ENCODE peak calls at places on chromosomes 3 and 15, in ten cellular contexts. One of them, this sample, is unnamed.

GRCh38 chr15:90411176-90411575 is 23.1 kb downstream of the IQGAP1 start:
- DNase-seq in DND-41: no peak
- DNase-seq in spleen: no peak
- DNase-seq in fibroblast of mammary gland: no peak
- DNase-seq in cardiac muscle cell: no peak
- DNase-seq in A549: no peak
- DNase-seq in upper lobe of right lung: no peak
- DNase-seq in body of pancreas: no peak
- DNase-seq in Panc1: no peak
- DNase-seq in fibroblast of lung: no peak
- DNase-seq in this sample: no peak

GRCh38 chr3:129039271-129040038 is 21.1 kb upstream of the GP9 start:
- DNase-seq in spleen: no peak
- DNase-seq in body of pancreas: no peak
- DNase-seq in fibroblast of lung: no peak
- DNase-seq in DND-41: peak; percentile 71
- DNase-seq in upper lobe of right lung: no peak
- DNase-seq in fibroblast of mammary gland: no peak
- DNase-seq in cardiac muscle cell: no peak
- DNase-seq in Panc1: no peak
- DNase-seq in A549: no peak
- DNase-seq in this sample: no peak

GRCh38 chr3:50474717-50475116 is 28.7 kb downstream of the CACNA2D2 start:
- DNase-seq in fibroblast of lung: peak; percentile 14
- DNase-seq in A549: peak; percentile 6
- DNase-seq in DND-41: no peak
- DNase-seq in cardiac muscle cell: peak; percentile 50
- DNase-seq in body of pancreas: no peak
- DNase-seq in spleen: no peak
- DNase-seq in fibroblast of mammary gland: peak; percentile 41
- DNase-seq in Panc1: no peak
- DNase-seq in upper lobe of right lung: no peak
- DNase-seq in this sample: no peak

GRCh38 chr3:148881286-148881685 is 16.2 kb downstream of the CPA3 start:
- DNase-seq in A549: no peak
- DNase-seq in fibroblast of mammary gland: peak; percentile 25
- DNase-seq in cardiac muscle cell: no peak
- DNase-seq in spleen: no peak
- DNase-seq in upper lobe of right lung: no peak
- DNase-seq in fibroblast of lung: peak; percentile 60
- DNase-seq in body of pancreas: no peak
- DNase-seq in Panc1: no peak
- DNase-seq in DND-41: no peak
- DNase-seq in this sample: no peak

GRCh38 chr3:168117059-168117458 is 21.3 kb upstream of the GOLIM4 start:
- DNase-seq in DND-41: no peak
- DNase-seq in A549: no peak
- DNase-seq in body of pancreas: no peak
- DNase-seq in upper lobe of right lung: no peak
- DNase-seq in cardiac muscle cell: peak; percentile 74
- DNase-seq in spleen: no peak
- DNase-seq in fibroblast of mammary gland: no peak
- DNase-seq in Panc1: no peak
- DNase-seq in fibroblast of lung: peak; percentile 87
- DNase-seq in this sample: no peak

GRCh38 chr3:53844262-53845102 is 1.7 kb downstream of the CHDH start:
- DNase-seq in fibroblast of mammary gland: no peak
- DNase-seq in A549: no peak
- DNase-seq in Panc1: no peak
- DNase-seq in upper lobe of right lung: no peak
- DNase-seq in body of pancreas: peak; percentile 38
- DNase-seq in fibroblast of lung: no peak
- DNase-seq in spleen: no peak
- DNase-seq in DND-41: no peak
- DNase-seq in cardiac muscle cell: no peak
- DNase-seq in this sample: no peak

GRCh38 chr3:1439395-1439794 is 346.6 kb downstream of the CNTN6 start:
- DNase-seq in spleen: no peak
- DNase-seq in body of pancreas: peak; percentile 18
- DNase-seq in A549: peak; percentile 7
- DNase-seq in DND-41: no peak
- DNase-seq in upper lobe of right lung: no peak
- DNase-seq in fibroblast of lung: no peak
- DNase-seq in fibroblast of mammary gland: no peak
- DNase-seq in Panc1: no peak
- DNase-seq in cardiac muscle cell: no peak
- DNase-seq in this sample: no peak

GRCh38 chr3:38731522-38731921 is 82.0 kb upstream of the SCN5A start:
- DNase-seq in A549: no peak
- DNase-seq in upper lobe of right lung: no peak
- DNase-seq in fibroblast of lung: peak; percentile 34
- DNase-seq in body of pancreas: no peak
- DNase-seq in Panc1: no peak
- DNase-seq in cardiac muscle cell: peak; percentile 66
- DNase-seq in fibroblast of mammary gland: peak; percentile 41
- DNase-seq in spleen: no peak
- DNase-seq in DND-41: no peak
- DNase-seq in this sample: no peak

GRCh38 chr3:182811269-182811596 is 17.9 kb downstream of the ATP11B start:
- DNase-seq in body of pancreas: no peak
- DNase-seq in A549: no peak
- DNase-seq in spleen: no peak
- DNase-seq in fibroblast of mammary gland: no peak
- DNase-seq in cardiac muscle cell: no peak
- DNase-seq in fibroblast of lung: no peak
- DNase-seq in DND-41: no peak
- DNase-seq in upper lobe of right lung: no peak
- DNase-seq in Panc1: no peak
- DNase-seq in this sample: no peak

GRCh38 chr3:42117175-42118008 is 26.2 kb downstream of the TRAK1 start:
- DNase-seq in DND-41: peak; percentile 23
- DNase-seq in fibroblast of mammary gland: peak; percentile 67
- DNase-seq in cardiac muscle cell: peak; percentile 80
- DNase-seq in fibroblast of lung: peak; percentile 77
- DNase-seq in body of pancreas: peak; percentile 31
- DNase-seq in A549: peak; percentile 29
- DNase-seq in Panc1: no peak
- DNase-seq in spleen: no peak
- DNase-seq in upper lobe of right lung: peak; percentile 78
- DNase-seq in this sample: no peak

GRCh38 chr15:80820092-80820491 is 40.9 kb downstream of the CEMIP start:
- DNase-seq in Panc1: no peak
- DNase-seq in A549: no peak
- DNase-seq in spleen: no peak
- DNase-seq in fibroblast of mammary gland: no peak
- DNase-seq in fibroblast of lung: no peak
- DNase-seq in DND-41: no peak
- DNase-seq in body of pancreas: no peak
- DNase-seq in upper lobe of right lung: no peak
- DNase-seq in cardiac muscle cell: no peak
- DNase-seq in this sample: no peak

GRCh38 chr3:134327594-134327975 is 46.7 kb downstream of the AMOTL2 start:
- DNase-seq in DND-41: no peak
- DNase-seq in upper lobe of right lung: no peak
- DNase-seq in spleen: no peak
- DNase-seq in fibroblast of lung: peak; percentile 49
- DNase-seq in Panc1: no peak
- DNase-seq in A549: peak; percentile 85
- DNase-seq in fibroblast of mammary gland: peak; percentile 90
- DNase-seq in cardiac muscle cell: peak; percentile 55
- DNase-seq in body of pancreas: no peak
- DNase-seq in this sample: no peak

GRCh38 chr15:26082833-26083174 is 219.7 kb upstream of the ATP10A start:
- DNase-seq in A549: no peak
- DNase-seq in fibroblast of mammary gland: no peak
- DNase-seq in DND-41: no peak
- DNase-seq in fibroblast of lung: peak; percentile 45
- DNase-seq in cardiac muscle cell: no peak
- DNase-seq in spleen: no peak
- DNase-seq in upper lobe of right lung: no peak
- DNase-seq in Panc1: peak; percentile 17
- DNase-seq in body of pancreas: no peak
- DNase-seq in this sample: no peak

GRCh38 chr3:193744048-193744821 is 151.2 kb downstream of the OPA1 start:
- DNase-seq in cardiac muscle cell: peak; percentile 15
- DNase-seq in Panc1: no peak
- DNase-seq in upper lobe of right lung: no peak
- DNase-seq in body of pancreas: peak; percentile 62
- DNase-seq in fibroblast of mammary gland: no peak
- DNase-seq in fibroblast of lung: no peak
- DNase-seq in A549: peak; percentile 63
- DNase-seq in spleen: no peak
- DNase-seq in DND-41: no peak
- DNase-seq in this sample: no peak
- H3K4me3 ChIP-seq in cardiac muscle cell: no peak overlapping the region
- H3K4me3 ChIP-seq in Panc1: no peak overlapping the region
- H3K4me3 ChIP-seq in upper lobe of right lung: no peak overlapping the region
- H3K4me3 ChIP-seq in body of pancreas: no peak overlapping the region
- H3K4me3 ChIP-seq in fibroblast of mammary gland: no peak overlapping the region
- H3K4me3 ChIP-seq in fibroblast of lung: no peak overlapping the region
- H3K4me3 ChIP-seq in A549: no peak overlapping the region
- H3K4me3 ChIP-seq in spleen: no peak overlapping the region
- H3K4me3 ChIP-seq in DND-41: no peak overlapping the region
- H3K4me3 ChIP-seq in this sample: no peak overlapping the region

GRCh38 chr3:147383617-147384016 is 22.7 kb downstream of the ZIC4 start:
- DNase-seq in body of pancreas: no peak
- DNase-seq in spleen: no peak
- DNase-seq in upper lobe of right lung: no peak
- DNase-seq in DND-41: no peak
- DNase-seq in A549: no peak
- DNase-seq in cardiac muscle cell: no peak
- DNase-seq in fibroblast of lung: no peak
- DNase-seq in fibroblast of mammary gland: no peak
- DNase-seq in Panc1: no peak
- DNase-seq in this sample: no peak
- TF ChIP-seq CTCF in body of pancreas: no peak
- TF ChIP-seq CTCF in spleen: no peak
- TF ChIP-seq CTCF in upper lobe of right lung: no peak
- TF ChIP-seq CTCF in DND-41: no peak
- TF ChIP-seq CTCF in A549: peak; percentile 10
- TF ChIP-seq CTCF in cardiac muscle cell: peak; percentile 40
- TF ChIP-seq CTCF in fibroblast of lung: peak; percentile 25
- TF ChIP-seq CTCF in fibroblast of mammary gland: peak; percentile 44
- TF ChIP-seq CTCF in Panc1: peak; percentile 62
- TF ChIP-seq CTCF in this sample: peak; percentile 9

DNA sequence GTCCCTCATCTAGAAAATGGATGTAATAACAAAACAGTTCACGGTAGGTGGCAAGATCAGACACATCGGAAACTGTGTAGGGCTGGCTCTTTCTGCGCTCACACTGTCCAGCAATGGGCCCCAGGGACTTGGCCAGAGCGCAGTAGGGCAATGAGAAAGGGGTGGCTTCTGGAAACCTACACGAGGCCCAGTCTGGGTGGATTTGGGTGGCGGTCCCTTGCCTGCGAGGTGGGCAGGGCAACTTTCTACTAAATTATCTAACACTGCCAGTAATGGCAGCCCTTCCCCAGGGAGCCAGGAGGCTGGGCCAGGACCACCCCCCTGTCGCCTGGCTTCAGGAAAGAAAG is 2.1 kb upstream of the TNK2 start:
- DNase-seq in body of pancreas: no peak
- DNase-seq in A549: no peak
- DNase-seq in Panc1: no peak
- DNase-seq in upper lobe of right lung: no peak
- DNase-seq in spleen: peak; percentile 75
- DNase-seq in fibroblast of mammary gland: no peak
- DNase-seq in DND-41: no peak
- DNase-seq in fibroblast of lung: no peak
- DNase-seq in cardiac muscle cell: no peak
- DNase-seq in this sample: no peak
- H3K4me3 ChIP-seq in body of pancreas: no peak overlapping the region
- H3K4me3 ChIP-seq in A549: no peak overlapping the region
- H3K4me3 ChIP-seq in Panc1: no peak overlapping the region
- H3K4me3 ChIP-seq in upper lobe of right lung: peak overlapping the region; percentile 53
- H3K4me3 ChIP-seq in spleen: no peak overlapping the region
- H3K4me3 ChIP-seq in fibroblast of mammary gland: no peak overlapping the region
- H3K4me3 ChIP-seq in DND-41: peak overlapping the region; percentile 55
- H3K4me3 ChIP-seq in fibroblast of lung: no peak overlapping the region
- H3K4me3 ChIP-seq in cardiac muscle cell: peak overlapping the region; percentile 44
- H3K4me3 ChIP-seq in this sample: no peak overlapping the region

DNA sequence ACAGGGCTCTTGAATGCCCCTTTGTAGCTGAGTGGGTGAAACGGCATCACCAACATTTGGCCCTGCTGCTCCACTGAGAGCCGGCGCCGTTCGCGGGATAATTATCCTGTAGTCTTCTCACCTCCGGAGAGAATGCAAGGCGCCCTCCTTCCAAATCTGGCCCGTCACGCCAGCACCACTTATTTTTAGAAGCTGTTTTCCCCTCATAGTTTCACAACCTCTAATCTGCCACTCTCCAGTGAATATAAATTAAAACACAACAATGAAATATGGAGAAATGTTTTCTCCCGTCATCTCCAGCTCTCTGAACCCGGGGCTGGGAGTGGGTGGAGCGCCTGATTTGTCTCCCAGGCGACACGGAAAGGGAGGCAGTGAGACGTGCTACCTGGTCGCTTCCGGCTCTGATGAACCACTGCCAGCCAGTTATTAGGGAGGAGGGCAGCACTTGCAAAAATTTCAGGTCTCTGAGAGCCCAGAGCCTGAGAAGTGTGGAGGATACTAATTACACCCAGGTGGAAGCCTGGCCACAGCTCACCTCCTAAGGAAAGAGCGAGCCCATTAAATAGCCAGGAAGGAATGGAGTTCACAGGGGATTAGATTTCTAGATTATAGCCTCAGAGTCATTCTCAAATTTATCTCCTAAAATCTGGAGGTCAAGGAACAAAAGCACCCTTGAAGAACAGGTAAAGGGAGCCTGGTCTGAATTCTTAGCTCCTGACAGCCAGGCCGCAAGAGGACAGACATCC is 58.8 kb downstream of the LIPC start:
- DNase-seq in A549: no peak
- DNase-seq in body of pancreas: no peak
- DNase-seq in spleen: no peak
- DNase-seq in upper lobe of right lung: no peak
- DNase-seq in fibroblast of mammary gland: no peak
- DNase-seq in Panc1: no peak
- DNase-seq in fibroblast of lung: no peak
- DNase-seq in cardiac muscle cell: no peak
- DNase-seq in DND-41: no peak
- DNase-seq in this sample: no peak
- TF ChIP-seq CTCF in A549: no peak
- TF ChIP-seq CTCF in body of pancreas: no peak
- TF ChIP-seq CTCF in spleen: no peak
- TF ChIP-seq CTCF in upper lobe of right lung: no peak
- TF ChIP-seq CTCF in fibroblast of mammary gland: no peak
- TF ChIP-seq CTCF in Panc1: no peak
- TF ChIP-seq CTCF in fibroblast of lung: no peak
- TF ChIP-seq CTCF in cardiac muscle cell: no peak
- TF ChIP-seq CTCF in DND-41: no peak
- TF ChIP-seq CTCF in this sample: no peak